ENCODE peak calls at places on chromosomes 4 and X, in seven cellular contexts. Q is caudate nucleus, T is SK-N-SH, D is cortex of kidney, C is ELR, I is epithelial cell of esophagus, U is cardiac muscle cell. N is an unnamed sample.
A peak's percentile ranks its signal among the peaks of the same experiment; 100 is the strongest.

GRCh38 chr4:147960971-147961370 is 229.1 kb downstream of the ARHGAP10 start:
- DNase-seq in Q (no peak), T (no peak), D (no peak), C (no peak), I (no peak), U (no peak), N (no peak)

GRCh38 chr4:14916554-14917304 is 85.6 kb upstream of the CPEB2 start:
- DNase-seq in Q (no peak), T (no peak), D (no peak), C (peak; percentile 89), I (peak; percentile 87), U (no peak), N (peak; percentile 34)

GRCh38 chr4:4395849-4396627 is 9.1 kb downstream of the NSG1 start:
- DNase-seq in Q (no peak), T (peak; percentile 61), D (no peak), C (no peak), I (no peak), U (peak; percentile 63), N (no peak)

GRCh38 chr4:81407726-81408125 is 64.0 kb downstream of the RASGEF1B start:
- DNase-seq in Q (no peak), T (no peak), D (no peak), C (no peak), I (peak; percentile 59), U (no peak), N (no peak)

GRCh38 chrX:39577976-39578962 is 519.5 kb downstream of the BCOR start:
- DNase-seq in Q (no peak), T (no peak), D (no peak), C (no peak), I (no peak), U (no peak), N (no peak)

GRCh38 chrX:3520987-3521875 is 174.8 kb upstream of the MXRA5 start:
- DNase-seq in Q (no peak), T (no peak), D (no peak), C (no peak), I (no peak), U (no peak), N (no peak)

GRCh38 chrX:120450163-120450562 is 18.9 kb downstream of the LAMP2 start:
- DNase-seq in Q (no peak), T (peak; percentile 19), D (no peak), C (peak; percentile 9), I (no peak), U (peak; percentile 6), N (no peak)

GRCh38 chrX:39059866-39060265 is 258.6 kb downstream of the MID1IP1 start:
- DNase-seq in Q (no peak), T (no peak), D (no peak), C (no peak), I (no peak), U (no peak), N (no peak)

GRCh38 chr4:116880625-116881024 is 204.8 kb downstream of the TRAM1L1 start:
- DNase-seq in Q (no peak), T (no peak), D (no peak), C (no peak), I (no peak), U (no peak), N (no peak)

GRCh38 chr4:47741200-47741599 is 96.7 kb downstream of the CORIN start:
- DNase-seq in Q (no peak), T (no peak), D (no peak), C (peak; percentile 59), I (peak; percentile 80), U (no peak), N (no peak)

GRCh38 chr4:184536070-184536880 is 61.9 kb upstream of the IRF2 start:
- DNase-seq in Q (no peak), T (no peak), D (no peak), C (peak; percentile 20), I (peak; percentile 22), U (no peak), N (no peak)

GRCh38 chr4:81085291-81085690 is 54.8 kb downstream of the BMP3 start:
- DNase-seq in Q (no peak), T (no peak), D (no peak), C (no peak), I (peak; percentile 10), U (no peak), N (no peak)

GRCh38 chr4:2800691-2801596 is 8.1 kb downstream of the SH3BP2 start:
- DNase-seq in Q (no peak), T (peak; percentile 76), D (no peak), C (peak; percentile 49), I (no peak), U (peak; percentile 87), N (no peak)

GRCh38 chr4:94285666-94286065 is 57.0 kb downstream of the HPGDS start:
- DNase-seq in Q (no peak), T (no peak), D (no peak), C (no peak), I (peak; percentile 59), U (no peak), N (no peak)

GRCh38 chr4:67084801-67085200 is 460.5 kb downstream of the CENPC start:
- DNase-seq in Q (no peak), T (no peak), D (no peak), C (no peak), I (no peak), U (no peak), N (peak; percentile 54)

GRCh38 chr4:82125863-82126297 is 247.9 kb downstream of the HNRNPD start:
- DNase-seq in Q (no peak), T (no peak), D (no peak), C (no peak), I (no peak), U (no peak), N (no peak)

GRCh38 chrX:15749642-15750610 is 11.9 kb downstream of the CA5B start:
- DNase-seq in Q (no peak), T (no peak), D (no peak), C (peak; percentile 25), I (peak; percentile 2), U (no peak), N (peak; percentile 35)

GRCh38 chrX:39205467-39205866 is 404.2 kb downstream of the MID1IP1 start:
- DNase-seq in Q (no peak), T (no peak), D (no peak), C (no peak), I (peak; percentile 3), U (no peak), N (no peak)

GRCh38 chr4:43855283-43855682 is 593.3 kb downstream of the KCTD8 start:
- DNase-seq in Q (no peak), T (no peak), D (no peak), C (no peak), I (no peak), U (no peak), N (no peak)

GRCh38 chr4:103375278-103375677 is 177.1 kb upstream of the CENPE start:
- DNase-seq in Q (no peak), T (no peak), D (no peak), C (peak; percentile 89), I (peak; percentile 69), U (no peak), N (no peak)

GRCh38 chr4:139851133-139851532 is 185.5 kb downstream of the MGST2 start:
- DNase-seq in Q (no peak), T (no peak), D (no peak), C (no peak), I (no peak), U (no peak), N (no peak)

GRCh38 chr4:15232725-15233597 is 194.9 kb upstream of the C1QTNF7 start:
- DNase-seq in Q (no peak), T (no peak), D (no peak), C (peak; percentile 73), I (peak; percentile 57), U (no peak), N (peak; percentile 14)

N was measured in T47D.